ENCODE peak calls at places on chromosome 5, in seven cellular contexts. H is GM12878, K is sigmoid colon, B is mesenchymal stem cell, V is caudate nucleus, X is fibroblast of lung, A is spleen. T is an unnamed sample.

GRCh38 chr5:23466401-23466886 is 41.0 kb upstream of the PRDM9 start:
- DNase-seq in X (peak; percentile 40), B (peak; percentile 62), K (no peak), A (no peak), H (no peak), V (no peak), T (no peak)

GRCh38 chr5:541888-542692 is 17.8 kb upstream of the SLC9A3 start:
- DNase-seq in V (no peak), X (no peak), K (peak; percentile 51), A (peak; percentile 68), H (no peak), B (no peak), T (no peak)

GRCh38 chr5:17312358-17312757 is 94.9 kb downstream of the BASP1 start:
- DNase-seq in V (no peak), B (no peak), A (no peak), H (no peak), X (no peak), K (no peak), T (no peak)

GRCh38 chr5:110703481-110703880 is 23.0 kb downstream of the TMEM232 start:
- DNase-seq in A (no peak), X (no peak), B (no peak), H (no peak), V (no peak), K (no peak), T (no peak)

GRCh38 chr5:32504923-32505596 is 60.5 kb upstream of the ZFR start:
- DNase-seq in V (peak; percentile 20), H (no peak), X (peak; percentile 94), K (peak; percentile 91), A (no peak), B (peak; percentile 53), T (peak; percentile 28)

GRCh38 chr5:134103998-134104612 is 10.4 kb upstream of the TCF7 start:
- DNase-seq in X (no peak), A (no peak), B (no peak), K (no peak), V (no peak), H (no peak), T (no peak)

GRCh38 chr5:159448-160172 is 31.7 kb upstream of the LRRC14B start:
- DNase-seq in X (peak; percentile 92), B (peak; percentile 28), H (no peak), A (peak; percentile 10), K (no peak), V (no peak), T (no peak)

GRCh38 chr5:42361321-42361688 is 61.9 kb upstream of the GHR start:
- DNase-seq in K (no peak), A (no peak), X (no peak), B (no peak), V (no peak), H (no peak), T (no peak)

GRCh38 chr5:67305913-67306710 is 109.5 kb upstream of the CD180 start:
- DNase-seq in K (no peak), A (no peak), V (no peak), X (peak; percentile 46), H (peak; percentile 48), B (peak; percentile 47), T (no peak)

GRCh38 chr5:97501965-97502305 is 318.9 kb upstream of the RIOK2 start:
- DNase-seq in B (no peak), A (no peak), V (no peak), H (no peak), X (peak; percentile 61), K (no peak), T (no peak)

GRCh38 chr5:61020415-61020814 is 75.4 kb downstream of the NDUFAF2 start:
- DNase-seq in B (peak; percentile 35), K (no peak), V (no peak), H (no peak), X (peak; percentile 25), A (no peak), T (no peak)

GRCh38 chr5:101429241-101429640 is 526.2 kb upstream of the ST8SIA4 start:
- DNase-seq in V (no peak), K (no peak), B (no peak), H (no peak), A (no peak), X (peak; percentile 79), T (no peak)

GRCh38 chr5:156819967-156820581 is 30.0 kb upstream of the PPP1R2B start:
- DNase-seq in V (no peak), B (no peak), X (no peak), K (no peak), H (no peak), A (no peak), T (no peak)

GRCh38 chr5:38258319-38259061 is at the start of gene EGFLAM:
- DNase-seq in K (no peak), B (peak; percentile 39), H (no peak), X (peak; percentile 6), V (no peak), A (no peak), T (no peak)
- H3K27ac ChIP-seq in K (no peak within 1 kb of the TSS), B (no peak within 1 kb of the TSS), H (no peak within 1 kb of the TSS), X (no peak within 1 kb of the TSS), V (no peak within 1 kb of the TSS), A (no peak within 1 kb of the TSS), T (peak within 1 kb of the TSS; percentile 61)

GRCh38 chr5:6378128-6379023 is at the start of gene MED10:
- DNase-seq in H (peak; percentile 75), A (peak; percentile 98), B (peak; percentile 91), V (peak; percentile 87), X (peak; percentile 89), K (peak; percentile 98), T (peak; percentile 86)

GRCh38 chr5:6377582-6378127 is 692 bp downstream of the MED10 start:
- DNase-seq in H (no peak), A (no peak), K (no peak), V (no peak), X (no peak), B (peak; percentile 27), T (no peak)

GRCh38 chr5:6383376-6383775 is 5.0 kb upstream of the MED10 start:
- DNase-seq in K (no peak), V (no peak), A (no peak), B (no peak), X (no peak), H (no peak), T (no peak)

GRCh38 chr5:6377121-6377520 is 1.2 kb downstream of the MED10 start:
- DNase-seq in K (no peak), A (no peak), B (peak; percentile 53), X (peak; percentile 53), V (no peak), H (no peak), T (no peak)

GRCh38 chr5:6379246-6379645 is 899 bp upstream of the MED10 start:
- DNase-seq in A (no peak), K (no peak), V (no peak), X (no peak), B (no peak), H (no peak), T (no peak)
- H3K27ac ChIP-seq in A (peak overlapping the region; percentile 94), K (peak overlapping the region; percentile 94), V (no peak overlapping the region), X (no peak overlapping the region), B (no peak overlapping the region), H (peak overlapping the region; percentile 30), T (no peak overlapping the region)

GRCh38 chr5:139642213-139642612 is 5.9 kb upstream of the CXXC5 start:
- DNase-seq in V (no peak), H (no peak), A (peak; percentile 47), B (no peak), K (peak; percentile 45), X (no peak), T (no peak)

GRCh38 chr5:139644646-139645494 is 3.3 kb upstream of the CXXC5 start:
- DNase-seq in K (peak; percentile 26), H (no peak), V (no peak), B (no peak), X (no peak), A (peak; percentile 51), T (peak; percentile 48)

GRCh38 chr5:139644001-139644456 is 4.1 kb upstream of the CXXC5 start:
- DNase-seq in H (no peak), A (peak; percentile 50), X (no peak), B (no peak), V (no peak), K (peak; percentile 63), T (peak; percentile 16)

GRCh38 chr5:139641116-139642080 is 6.8 kb upstream of the CXXC5 start:
- DNase-seq in X (no peak), B (no peak), V (no peak), K (peak; percentile 36), A (peak; percentile 38), H (no peak), T (peak; percentile 11)

DNA sequence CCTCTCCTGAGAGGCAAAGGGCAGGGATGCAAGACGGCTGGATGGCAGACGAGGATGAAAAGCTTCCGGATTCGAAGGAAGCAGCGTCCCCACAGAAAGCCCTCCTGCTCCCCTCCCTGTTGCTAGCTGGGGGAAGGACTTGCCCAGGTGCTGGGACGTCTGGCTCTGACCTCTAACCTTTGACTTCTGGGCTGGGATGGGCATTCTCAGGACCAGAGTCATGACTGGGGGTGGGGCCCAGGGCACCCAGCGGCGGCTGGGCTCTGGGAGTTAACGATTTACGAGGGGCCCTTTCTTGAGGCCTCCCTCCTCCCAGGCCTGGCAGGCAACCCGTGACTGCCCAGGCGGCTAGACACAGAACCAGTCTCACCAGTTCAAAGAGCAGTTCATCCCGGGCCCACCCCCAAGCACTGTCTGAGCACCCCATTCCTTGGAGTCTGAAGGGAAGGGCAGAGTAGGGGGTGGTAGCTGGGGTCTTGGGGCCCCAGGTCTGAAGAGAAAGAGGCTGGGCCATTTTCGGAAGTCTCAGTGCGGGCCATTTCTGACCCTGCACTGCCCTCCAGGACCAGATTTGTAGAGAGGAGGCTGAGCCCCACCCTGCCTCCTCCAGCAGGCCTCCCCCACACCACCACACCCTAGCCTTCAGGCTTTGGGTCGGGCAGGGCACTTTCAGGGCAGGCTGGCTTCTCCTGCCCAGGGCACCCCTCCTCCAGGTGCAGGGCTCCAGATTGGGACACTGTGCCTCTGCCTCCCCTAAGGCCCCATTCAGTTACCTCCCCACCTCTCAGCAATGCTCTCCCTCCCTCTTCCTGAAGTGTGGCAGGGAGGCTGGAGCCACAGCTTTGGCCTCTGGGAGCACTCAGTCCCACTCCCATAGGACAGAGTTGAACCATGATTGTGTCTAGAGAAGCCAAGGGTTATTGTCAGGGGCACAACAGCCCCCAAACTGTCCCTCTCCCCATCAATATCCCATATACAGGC is 5.0 kb upstream of the CXXC5 start:
- DNase-seq in A (peak; percentile 72), K (peak; percentile 60), B (no peak), X (no peak), H (no peak), V (no peak), T (peak; percentile 43)
- H3K27ac ChIP-seq in A (no peak overlapping the region), K (no peak overlapping the region), B (peak overlapping the region; percentile 44), X (no peak overlapping the region), H (no peak overlapping the region), V (no peak overlapping the region), T (peak overlapping the region; percentile 66)

GRCh38 chr5:151685749-151686672 is 704 bp downstream of the SPARC start:
- DNase-seq in B (peak; percentile 64), V (no peak), H (no peak), A (no peak), K (no peak), X (peak; percentile 45), T (no peak)
- H3K27ac ChIP-seq in B (peak overlapping the region; percentile 90), V (peak overlapping the region; percentile 88), H (peak overlapping the region; percentile 52), A (peak overlapping the region; percentile 84), K (peak overlapping the region; percentile 91), X (peak overlapping the region; percentile 99), T (peak overlapping the region; percentile 95)

T was measured in breast epithelium.